ENCODE peak calls at places on chromosomes 6 and 20, in six cellular contexts. H is fibroblast of pulmonary artery, E is left lung, Y is body of pancreas, U is ovary, C is PC-3. S is an unnamed sample.

GRCh38 chr20:17326096-17326495 is 99.3 kb downstream of the PCSK2 start:
- DNase-seq in C (no peak), H (no peak), Y (no peak), U (no peak), E (no peak), S (no peak)

GRCh38 chr6:119284861-119285521 is 64.6 kb downstream of the MAN1A1 start:
- DNase-seq in E (no peak), C (peak; percentile 34), U (no peak), Y (no peak), H (no peak), S (no peak)

GRCh38 chr20:36875702-36876472 is at the start of gene TLDC2:
- DNase-seq in C (no peak), Y (no peak), H (no peak), U (no peak), E (peak; percentile 50), S (no peak)

GRCh38 chr20:44861547-44862006 is 23.9 kb upstream of the YWHAB start:
- DNase-seq in C (peak; percentile 45), U (peak; percentile 37), Y (no peak), H (peak; percentile 62), E (no peak), S (no peak)

GRCh38 chr6:145017051-145017450 is 718.3 kb downstream of the EPM2A start:
- DNase-seq in H (no peak), U (no peak), C (no peak), Y (no peak), E (no peak), S (no peak)

GRCh38 chr20:22495789-22496188 is 88.6 kb downstream of the FOXA2 start:
- DNase-seq in H (no peak), U (no peak), Y (no peak), E (no peak), C (no peak), S (no peak)

GRCh38 chr20:50561379-50562078 is 51.3 kb downstream of the PTPN1 start:
- DNase-seq in E (no peak), H (peak; percentile 94), U (no peak), C (peak; percentile 99), Y (no peak), S (no peak)

GRCh38 chr6:160042788-160043301 is 74.0 kb downstream of the IGF2R start:
- DNase-seq in C (peak; percentile 85), E (no peak), H (peak; percentile 40), Y (no peak), U (no peak), S (no peak)

GRCh38 chr6:117880824-117881223 is 26.2 kb upstream of the SLC35F1 start:
- DNase-seq in Y (no peak), E (no peak), H (no peak), U (no peak), C (no peak), S (no peak)

GRCh38 chr6:122392564-122393338 is 6.7 kb upstream of the HSF2 start:
- DNase-seq in E (no peak), U (no peak), H (no peak), C (no peak), Y (no peak), S (no peak)

GRCh38 chr6:142489722-142490610 is 188.2 kb downstream of the ADGRG6 start:
- DNase-seq in U (no peak), C (no peak), H (no peak), Y (no peak), E (no peak), S (no peak)

GRCh38 chr6:81787313-81788068 is 35.0 kb upstream of the TENT5A start:
- DNase-seq in H (peak; percentile 58), C (peak; percentile 56), E (no peak), U (no peak), Y (no peak), S (no peak)

GRCh38 chr20:58481541-58482021 is 33.6 kb downstream of the APCDD1L start:
- DNase-seq in H (peak; percentile 57), E (no peak), Y (no peak), U (no peak), C (peak; percentile 86), S (no peak)

GRCh38 chr6:99602519-99603420 is 3.9 kb upstream of the PRDM13 start:
- DNase-seq in H (no peak), Y (no peak), E (peak; percentile 79), C (no peak), U (no peak), S (no peak)

GRCh38 chr6:16767765-16768514 is 6.7 kb upstream of the ATXN1 start:
- DNase-seq in H (no peak), Y (no peak), E (no peak), U (no peak), C (peak; percentile 41), S (no peak)

GRCh38 chr20:36908603-36909002 is 32.7 kb downstream of the TLDC2 start:
- DNase-seq in Y (no peak), C (no peak), E (no peak), H (no peak), U (no peak), S (no peak)

GRCh38 chr6:1901556-1901955 is 291.8 kb downstream of the FOXC1 start:
- DNase-seq in H (peak; percentile 26), U (no peak), E (no peak), C (peak; percentile 38), Y (no peak), S (no peak)

GRCh38 chr6:47681201-47681990 is 17.0 kb upstream of the ADGRF4 start:
- DNase-seq in H (no peak), U (no peak), E (no peak), C (no peak), Y (no peak), S (no peak)

GRCh38 chr6:123380257-123380656 is 256.5 kb downstream of the TRDN start:
- DNase-seq in C (peak; percentile 26), H (peak; percentile 16), Y (no peak), U (no peak), E (no peak), S (no peak)

GRCh38 chr6:84340422-84340821 is 113.0 kb upstream of the CEP162 start:
- DNase-seq in Y (no peak), E (no peak), H (no peak), U (no peak), C (no peak), S (no peak)

GRCh38 chr6:13807691-13808090 is 6.7 kb downstream of the MCUR1 start:
- DNase-seq in H (peak; percentile 22), E (no peak), U (no peak), C (no peak), Y (no peak), S (no peak)

GRCh38 chr6:146785001-146785585 is 186.3 kb downstream of the ADGB start:
- DNase-seq in C (peak; percentile 66), U (no peak), Y (no peak), H (peak; percentile 65), E (no peak), S (no peak)

GRCh38 chr20:45410887-45411286 is 2.8 kb downstream of the DBNDD2 start:
- DNase-seq in C (peak; percentile 72), U (no peak), Y (no peak), H (no peak), E (no peak), S (no peak)

GRCh38 chr6:161048636-161049035 is 57.1 kb downstream of the MAP3K4 start:
- DNase-seq in C (no peak), Y (no peak), E (no peak), H (peak; percentile 41), U (no peak), S (no peak)

GRCh38 chr6:74870403-74870802 is 335.4 kb downstream of the COL12A1 start:
- DNase-seq in U (no peak), C (peak; percentile 10), H (no peak), Y (no peak), E (no peak), S (no peak)

GRCh38 chr20:36493013-36493800 is 48.1 kb upstream of the MYL9 start:
- DNase-seq in C (peak; percentile 12), U (no peak), E (no peak), Y (peak; percentile 44), H (no peak), S (no peak)

GRCh38 chr6:108175592-108176279 is 9.9 kb downstream of the NR2E1 start:
- DNase-seq in H (no peak), E (peak; percentile 88), Y (peak; percentile 41), U (no peak), C (no peak), S (no peak)

GRCh38 chr20:59645316-59645715 is 41.0 kb downstream of the PHACTR3 start:
- DNase-seq in Y (no peak), E (no peak), C (no peak), U (no peak), H (no peak), S (no peak)

GRCh38 chr6:65984089-65984488 is 277.1 kb upstream of the EYS start:
- DNase-seq in H (no peak), Y (no peak), E (no peak), C (no peak), U (no peak), S (no peak)

GRCh38 chr20:6169251-6169650 is 46.4 kb upstream of the FERMT1 start:
- DNase-seq in Y (no peak), H (peak; percentile 24), E (no peak), U (no peak), C (peak; percentile 49), S (no peak)
- TF ChIP-seq CTCF in Y (no peak), H (peak; percentile 10), E (no peak), U (no peak), C (peak; percentile 49), S (no peak)

DNA sequence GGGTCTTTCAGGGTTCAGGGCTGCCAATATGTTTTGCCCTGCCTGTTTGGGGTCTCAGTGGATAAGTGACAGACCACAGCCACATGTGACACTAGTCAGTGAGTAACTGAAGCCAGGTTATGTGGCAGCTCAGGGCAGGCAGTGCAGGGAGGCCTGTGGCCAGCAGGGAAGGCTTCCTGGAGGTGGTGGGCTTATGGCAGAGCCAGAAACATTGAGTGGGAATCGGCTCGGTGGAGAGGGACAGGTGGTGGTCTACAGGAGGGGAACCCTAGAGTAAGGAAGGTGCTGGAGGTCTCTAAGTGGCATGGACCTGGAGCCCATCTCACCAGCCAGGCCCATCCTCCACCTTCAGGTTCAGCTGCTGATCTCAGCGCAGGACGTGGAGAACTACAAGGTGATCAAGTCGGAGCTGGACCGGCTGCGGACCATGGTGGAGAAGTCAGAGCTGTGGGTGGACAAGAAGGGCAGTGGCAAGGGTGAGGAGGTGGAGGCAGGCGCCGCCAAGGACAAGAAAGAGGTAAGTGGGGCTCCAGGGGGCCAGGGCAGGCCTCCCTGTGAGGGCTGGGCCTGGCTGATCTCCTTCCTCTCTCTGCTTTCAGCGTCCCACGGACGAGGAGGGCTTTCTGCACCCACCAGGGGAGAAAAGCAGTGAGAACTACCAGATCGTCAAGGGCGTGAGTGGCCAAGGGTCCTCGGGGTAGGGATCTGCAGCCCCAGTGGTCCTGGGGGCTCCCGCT is 34.9 kb downstream of the UQCC2 start:
- DNase-seq in C (no peak), U (no peak), Y (no peak), H (no peak), E (no peak), S (no peak)
- TF ChIP-seq CTCF in C (no peak), U (no peak), Y (no peak), H (no peak), E (no peak), S (no peak)

GRCh38 chr6:44223471-44224153 is at the start of gene SLC29A1:
- DNase-seq in C (peak; percentile 72), H (peak; percentile 39), Y (peak; percentile 81), E (peak; percentile 97), U (peak; percentile 76), S (no peak)
- TF ChIP-seq CTCF in C (no peak), H (no peak), Y (peak; percentile 26), E (no peak), U (no peak), S (no peak)

DNA sequence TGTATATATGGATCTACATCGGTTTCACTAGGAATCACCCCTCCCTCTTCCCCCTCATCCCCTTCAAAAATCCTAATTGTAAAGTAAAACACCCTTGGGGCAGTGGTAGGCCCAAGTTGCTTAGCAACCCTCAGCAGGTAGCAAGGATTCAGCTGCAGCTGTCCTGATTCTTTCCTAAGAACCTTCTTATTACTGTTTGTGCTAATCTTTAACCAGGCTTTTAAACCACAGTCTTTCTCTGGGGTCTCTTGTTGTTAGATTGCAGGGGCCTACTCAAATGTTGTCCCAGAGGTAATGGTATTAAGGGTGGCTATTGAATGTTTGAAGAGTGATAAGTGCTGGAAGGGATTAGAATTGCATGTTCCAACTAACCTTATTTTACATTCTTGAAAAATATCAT is 46.4 kb downstream of the PRL start:
- DNase-seq in C (no peak), U (no peak), Y (no peak), E (no peak), H (no peak), S (no peak)
- TF ChIP-seq CTCF in C (no peak), U (no peak), Y (no peak), E (no peak), H (no peak), S (no peak)

S was measured in omental fat pad.